ENCODE peak calls at places on chromosomes 7 and 10, in five cellular contexts. One of them, this sample, is unnamed.

GRCh38 chr7:120832803-120833202 is 25.1 kb downstream of the TSPAN12 start:
- DNase-seq in HTR-8/SVneo: no peak
- DNase-seq in ELR: no peak
- DNase-seq in osteoblast: no peak
- DNase-seq in H7: peak
- DNase-seq in this sample: no peak

GRCh38 chr10:63467833-63468232 is 2.1 kb upstream of the JMJD1C start:
- DNase-seq in HTR-8/SVneo: peak
- DNase-seq in ELR: no peak
- DNase-seq in osteoblast: peak
- DNase-seq in H7: no peak
- DNase-seq in this sample: no peak

GRCh38 chr7:127907110-127907509 is 124.1 kb downstream of the LRRC4 start:
- DNase-seq in HTR-8/SVneo: no peak
- DNase-seq in ELR: no peak
- DNase-seq in osteoblast: no peak
- DNase-seq in H7: no peak
- DNase-seq in this sample: no peak

GRCh38 chr7:76294344-76295024 is 8.0 kb upstream of the HSPB1 start:
- DNase-seq in HTR-8/SVneo: no peak
- DNase-seq in ELR: peak
- DNase-seq in osteoblast: peak
- DNase-seq in H7: peak
- DNase-seq in this sample: peak

GRCh38 chr10:30818854-30819253 is 189.3 kb upstream of the LYZL2 start:
- DNase-seq in HTR-8/SVneo: no peak
- DNase-seq in ELR: no peak
- DNase-seq in osteoblast: peak
- DNase-seq in H7: no peak
- DNase-seq in this sample: no peak

GRCh38 chr7:51295435-51296269 is 21.0 kb downstream of the COBL start:
- DNase-seq in HTR-8/SVneo: no peak
- DNase-seq in ELR: no peak
- DNase-seq in osteoblast: no peak
- DNase-seq in H7: no peak
- DNase-seq in this sample: no peak

GRCh38 chr7:138610671-138611170 is 90.4 kb downstream of the SVOPL start:
- DNase-seq in HTR-8/SVneo: no peak
- DNase-seq in ELR: no peak
- DNase-seq in osteoblast: no peak
- DNase-seq in H7: no peak
- DNase-seq in this sample: no peak

GRCh38 chr10:46544989-46545791 is 11.3 kb downstream of the GPRIN2 start:
- DNase-seq in HTR-8/SVneo: peak
- DNase-seq in ELR: peak
- DNase-seq in osteoblast: peak
- DNase-seq in H7: peak
- DNase-seq in this sample: no peak

GRCh38 chr7:132516042-132516840 is 60.0 kb downstream of the PLXNA4 start:
- DNase-seq in HTR-8/SVneo: no peak
- DNase-seq in ELR: peak
- DNase-seq in osteoblast: peak
- DNase-seq in H7: no peak
- DNase-seq in this sample: no peak

GRCh38 chr7:82410461-82410860 is 33.1 kb downstream of the CACNA2D1 start:
- DNase-seq in HTR-8/SVneo: no peak
- DNase-seq in ELR: no peak
- DNase-seq in osteoblast: no peak
- DNase-seq in H7: no peak
- DNase-seq in this sample: peak

GRCh38 chr7:12706900-12707536 is 19.6 kb downstream of the ARL4A start:
- DNase-seq in HTR-8/SVneo: peak
- DNase-seq in ELR: peak
- DNase-seq in osteoblast: no peak
- DNase-seq in H7: no peak
- DNase-seq in this sample: no peak

GRCh38 chr7:22564511-22565045 is 64.6 kb upstream of the STEAP1B start:
- DNase-seq in HTR-8/SVneo: no peak
- DNase-seq in ELR: peak
- DNase-seq in osteoblast: peak
- DNase-seq in H7: no peak
- DNase-seq in this sample: no peak

GRCh38 chr10:108052981-108053380 is 888.5 kb upstream of the SORCS1 start:
- DNase-seq in HTR-8/SVneo: no peak
- DNase-seq in ELR: peak
- DNase-seq in osteoblast: no peak
- DNase-seq in H7: no peak
- DNase-seq in this sample: no peak

GRCh38 chr10:69239816-69240434 is 19.8 kb downstream of the HKDC1 start:
- DNase-seq in HTR-8/SVneo: no peak
- DNase-seq in ELR: peak
- DNase-seq in osteoblast: peak
- DNase-seq in H7: no peak
- DNase-seq in this sample: no peak

GRCh38 chr10:48811461-48811860 is 126.8 kb downstream of the WDFY4 start:
- DNase-seq in HTR-8/SVneo: no peak
- DNase-seq in ELR: peak
- DNase-seq in osteoblast: no peak
- DNase-seq in H7: no peak
- DNase-seq in this sample: no peak

GRCh38 chr7:30894866-30895408 is 16.7 kb upstream of the AQP1 start:
- DNase-seq in HTR-8/SVneo: no peak
- DNase-seq in ELR: no peak
- DNase-seq in osteoblast: no peak
- DNase-seq in H7: peak
- DNase-seq in this sample: no peak

GRCh38 chr10:1070939-1071338 is 14.8 kb downstream of the WDR37 start:
- DNase-seq in HTR-8/SVneo: no peak
- DNase-seq in ELR: peak
- DNase-seq in osteoblast: peak
- DNase-seq in H7: peak
- DNase-seq in this sample: no peak

GRCh38 chr7:102125127-102125561 is 161.5 kb upstream of the SH2B2 start:
- DNase-seq in HTR-8/SVneo: peak
- DNase-seq in ELR: peak
- DNase-seq in osteoblast: peak
- DNase-seq in H7: peak
- DNase-seq in this sample: no peak

GRCh38 chr10:119640875-119641526 is 10.2 kb upstream of the BAG3 start:
- DNase-seq in HTR-8/SVneo: no peak
- DNase-seq in ELR: no peak
- DNase-seq in osteoblast: no peak
- DNase-seq in H7: no peak
- DNase-seq in this sample: no peak

GRCh38 chr10:110857265-110858158 is 14.2 kb upstream of the PDCD4 start:
- DNase-seq in HTR-8/SVneo: no peak
- DNase-seq in ELR: no peak
- DNase-seq in osteoblast: no peak
- DNase-seq in H7: no peak
- DNase-seq in this sample: peak

GRCh38 chr10:29881336-29881751 is 178.0 kb downstream of the JCAD start:
- DNase-seq in HTR-8/SVneo: no peak
- DNase-seq in ELR: no peak
- DNase-seq in osteoblast: no peak
- DNase-seq in H7: no peak
- DNase-seq in this sample: no peak

GRCh38 chr10:30017576-30017975 is 41.8 kb downstream of the JCAD start:
- DNase-seq in HTR-8/SVneo: no peak
- DNase-seq in ELR: no peak
- DNase-seq in osteoblast: no peak
- DNase-seq in H7: no peak
- DNase-seq in this sample: no peak

GRCh38 chr7:38628630-38629385 is 2.4 kb downstream of the AMPH start:
- DNase-seq in HTR-8/SVneo: no peak
- DNase-seq in ELR: peak
- DNase-seq in osteoblast: peak
- DNase-seq in H7: no peak
- DNase-seq in this sample: no peak

GRCh38 chr10:29141761-29142160 is 147.1 kb upstream of the LYZL1 start:
- DNase-seq in HTR-8/SVneo: no peak
- DNase-seq in ELR: peak
- DNase-seq in osteoblast: peak
- DNase-seq in H7: no peak
- DNase-seq in this sample: no peak

GRCh38 chr10:62594093-62594520 is 210.4 kb upstream of the ADO start:
- DNase-seq in HTR-8/SVneo: no peak
- DNase-seq in ELR: peak
- DNase-seq in osteoblast: no peak
- DNase-seq in H7: peak
- DNase-seq in this sample: peak

GRCh38 chr10:56085376-56085775 is 275.7 kb downstream of the ZWINT start:
- DNase-seq in HTR-8/SVneo: no peak
- DNase-seq in ELR: no peak
- DNase-seq in osteoblast: no peak
- DNase-seq in H7: no peak
- DNase-seq in this sample: no peak

GRCh38 chr7:99624487-99624886 is 7.7 kb downstream of the ZSCAN25 start:
- DNase-seq in HTR-8/SVneo: no peak
- DNase-seq in ELR: no peak
- DNase-seq in osteoblast: no peak
- DNase-seq in H7: no peak
- DNase-seq in this sample: no peak

GRCh38 chr7:28266377-28266776 is 85.8 kb upstream of the JAZF1 start:
- DNase-seq in HTR-8/SVneo: no peak
- DNase-seq in ELR: no peak
- DNase-seq in osteoblast: no peak
- DNase-seq in H7: no peak
- DNase-seq in this sample: no peak

GRCh38 chr7:157708896-157709295 is 372.1 kb downstream of the DNAJB6 start:
- DNase-seq in HTR-8/SVneo: no peak
- DNase-seq in ELR: no peak
- DNase-seq in osteoblast: peak
- DNase-seq in H7: no peak
- DNase-seq in this sample: no peak

GRCh38 chr10:128468462-128468861 is 342.2 kb upstream of the MKI67 start:
- DNase-seq in HTR-8/SVneo: no peak
- DNase-seq in ELR: no peak
- DNase-seq in osteoblast: no peak
- DNase-seq in H7: no peak
- DNase-seq in this sample: no peak

GRCh38 chr7:5462216-5462615 is 38.6 kb upstream of the TNRC18 start:
- DNase-seq in HTR-8/SVneo: no peak
- DNase-seq in ELR: no peak
- DNase-seq in osteoblast: no peak
- DNase-seq in H7: no peak
- DNase-seq in this sample: no peak

GRCh38 chr10:50224330-50224952 is 26.9 kb downstream of the ASAH2 start:
- DNase-seq in HTR-8/SVneo: peak
- DNase-seq in ELR: peak
- DNase-seq in osteoblast: peak
- DNase-seq in H7: peak
- DNase-seq in this sample: peak

GRCh38 chr7:40922316-40922670 is 780.6 kb downstream of the INHBA start:
- DNase-seq in HTR-8/SVneo: no peak
- DNase-seq in ELR: peak
- DNase-seq in osteoblast: peak
- DNase-seq in H7: no peak
- DNase-seq in this sample: no peak

GRCh38 chr10:677750-678661 is 11.5 kb downstream of the DIP2C start:
- DNase-seq in HTR-8/SVneo: no peak
- DNase-seq in ELR: no peak
- DNase-seq in osteoblast: no peak
- DNase-seq in H7: peak
- DNase-seq in this sample: no peak

GRCh38 chr10:71436268-71436922 is 39.7 kb downstream of the CDH23 start:
- DNase-seq in HTR-8/SVneo: no peak
- DNase-seq in ELR: no peak
- DNase-seq in osteoblast: no peak
- DNase-seq in H7: peak
- DNase-seq in this sample: no peak

GRCh38 chr7:74417419-74417971 is 36.2 kb upstream of the GTF2IRD1 start:
- DNase-seq in HTR-8/SVneo: peak
- DNase-seq in ELR: peak
- DNase-seq in osteoblast: peak
- DNase-seq in H7: peak
- DNase-seq in this sample: peak